ENCODE peak calls at places on chromosomes 11 and 22, in nine cellular contexts. V is mesenchymal stem cell; N is adrenal gland; S is CD8-positive, alpha-beta T cell; R is psoas muscle; W is IMR-90; O is right cardiac atrium; I is upper lobe of left lung; B is small intestine. M is an unnamed sample.

GRCh38 chr11:134838708-134839107 is 426.7 kb upstream of the B3GAT1 start:
- DNase-seq in S (no peak), R (no peak), W (no peak), B (no peak), N (no peak), I (no peak), O (no peak), V (no peak), M (no peak)

GRCh38 chr11:117868815-117869642 is 7.4 kb downstream of the FXYD6 start:
- DNase-seq in R (no peak), V (no peak), W (no peak), I (no peak), S (no peak), O (no peak), N (no peak), B (no peak), M (no peak)

GRCh38 chr22:23179381-23180294 is 671 bp upstream of the BCR start:
- DNase-seq in S (no peak), V (no peak), O (peak; percentile 51), R (peak; percentile 62), W (no peak), I (peak; percentile 44), N (peak; percentile 46), B (no peak), M (peak; percentile 53)

GRCh38 chr22:31425331-31426050 is 26.1 kb downstream of the DRG1 start:
- DNase-seq in N (peak; percentile 58), V (no peak), B (no peak), O (no peak), R (no peak), W (peak; percentile 12), S (no peak), I (no peak), M (no peak)

GRCh38 chr11:20056109-20057054 is 103.9 kb downstream of the DBX1 start:
- DNase-seq in S (no peak), O (no peak), V (no peak), N (no peak), I (no peak), W (no peak), B (no peak), R (peak; percentile 80), M (peak; percentile 23)

GRCh38 chr11:69382131-69383128 is 88.5 kb downstream of the MYEOV start:
- DNase-seq in B (peak; percentile 47), V (no peak), O (peak; percentile 47), I (no peak), W (no peak), R (peak; percentile 64), S (no peak), N (peak; percentile 45), M (no peak)

GRCh38 chr11:72718101-72718501 is 34.1 kb downstream of the ARAP1 start:
- DNase-seq in S (no peak), W (no peak), V (no peak), I (peak; percentile 77), R (peak; percentile 41), O (no peak), N (no peak), B (no peak), M (no peak)

GRCh38 chr22:31177420-31178162 is 17.6 kb downstream of the RNF185 start:
- DNase-seq in B (no peak), I (no peak), V (peak; percentile 69), S (no peak), R (no peak), W (peak; percentile 96), N (no peak), O (no peak), M (no peak)

GRCh38 chr22:39472570-39473556 is 16.1 kb downstream of the MGAT3 start:
- DNase-seq in S (no peak), R (no peak), W (no peak), O (no peak), N (no peak), V (no peak), I (peak; percentile 75), B (peak; percentile 98), M (no peak)

GRCh38 chr11:13440100-13440855 is 22.7 kb downstream of the BTBD10 start:
- DNase-seq in R (peak; percentile 39), I (peak; percentile 37), S (no peak), W (peak; percentile 97), N (peak; percentile 72), O (peak; percentile 22), B (peak; percentile 68), V (peak; percentile 87), M (no peak)

GRCh38 chr11:78181155-78181554 is 7.3 kb downstream of the KCTD21 start:
- DNase-seq in B (no peak), W (peak; percentile 63), I (no peak), S (no peak), N (no peak), V (peak; percentile 68), R (no peak), O (no peak), M (no peak)

GRCh38 chr22:27041745-27042144 is 384.4 kb downstream of the MIAT start:
- DNase-seq in R (no peak), V (no peak), B (no peak), W (no peak), N (no peak), O (peak; percentile 43), S (no peak), I (no peak), M (no peak)

GRCh38 chr11:117796456-117797428 is at the start of gene DSCAML1:
- DNase-seq in S (peak; percentile 11), W (no peak), O (peak; percentile 60), N (no peak), V (no peak), B (no peak), R (no peak), I (no peak), M (peak; percentile 79)

GRCh38 chr11:62125316-62125715 is 1.5 kb downstream of the INCENP start:
- DNase-seq in B (no peak), W (no peak), O (no peak), N (no peak), S (no peak), I (no peak), V (no peak), R (no peak), M (no peak)

GRCh38 chr11:62128835-62129234 is 5.0 kb downstream of the INCENP start:
- DNase-seq in S (no peak), R (no peak), W (no peak), B (no peak), O (no peak), V (no peak), I (no peak), N (no peak), M (no peak)

GRCh38 chr11:62127941-62128770 is 4.3 kb downstream of the INCENP start:
- DNase-seq in B (no peak), I (no peak), N (no peak), O (no peak), V (no peak), R (no peak), S (no peak), W (no peak), M (no peak)

GRCh38 chr11:62125881-62126280 is 2.1 kb downstream of the INCENP start:
- DNase-seq in B (no peak), S (no peak), I (no peak), O (no peak), V (no peak), N (no peak), W (no peak), R (no peak), M (no peak)

DNA sequence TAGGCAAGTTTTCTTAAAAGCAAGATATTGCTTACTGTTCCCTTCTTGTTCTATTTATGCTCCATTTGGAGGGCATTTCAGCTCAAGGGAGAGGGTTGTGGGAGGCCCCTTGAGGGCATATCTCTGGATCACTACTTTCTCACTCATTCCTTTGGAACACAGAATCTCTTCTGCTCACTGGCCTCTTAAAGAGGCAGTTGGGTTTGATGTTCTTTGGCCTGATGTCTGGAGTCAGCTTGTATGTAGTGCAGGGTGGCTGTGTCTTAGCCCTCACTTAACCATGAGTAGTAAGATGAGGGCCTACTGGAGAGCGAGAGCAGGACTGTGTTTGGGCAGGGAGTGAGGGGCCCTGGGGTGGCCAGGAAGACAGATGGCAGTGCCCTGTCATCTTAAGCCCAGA is 3.6 kb downstream of the INCENP start:
- DNase-seq in W (no peak), R (no peak), V (no peak), B (no peak), N (no peak), I (no peak), O (no peak), S (no peak), M (no peak)
- H3K4me3 ChIP-seq in W (no peak overlapping the region), R (no peak overlapping the region), V (no peak overlapping the region), B (no peak overlapping the region), N (no peak overlapping the region), I (no peak overlapping the region), O (no peak overlapping the region), S (no peak overlapping the region), M (no peak overlapping the region)

DNA sequence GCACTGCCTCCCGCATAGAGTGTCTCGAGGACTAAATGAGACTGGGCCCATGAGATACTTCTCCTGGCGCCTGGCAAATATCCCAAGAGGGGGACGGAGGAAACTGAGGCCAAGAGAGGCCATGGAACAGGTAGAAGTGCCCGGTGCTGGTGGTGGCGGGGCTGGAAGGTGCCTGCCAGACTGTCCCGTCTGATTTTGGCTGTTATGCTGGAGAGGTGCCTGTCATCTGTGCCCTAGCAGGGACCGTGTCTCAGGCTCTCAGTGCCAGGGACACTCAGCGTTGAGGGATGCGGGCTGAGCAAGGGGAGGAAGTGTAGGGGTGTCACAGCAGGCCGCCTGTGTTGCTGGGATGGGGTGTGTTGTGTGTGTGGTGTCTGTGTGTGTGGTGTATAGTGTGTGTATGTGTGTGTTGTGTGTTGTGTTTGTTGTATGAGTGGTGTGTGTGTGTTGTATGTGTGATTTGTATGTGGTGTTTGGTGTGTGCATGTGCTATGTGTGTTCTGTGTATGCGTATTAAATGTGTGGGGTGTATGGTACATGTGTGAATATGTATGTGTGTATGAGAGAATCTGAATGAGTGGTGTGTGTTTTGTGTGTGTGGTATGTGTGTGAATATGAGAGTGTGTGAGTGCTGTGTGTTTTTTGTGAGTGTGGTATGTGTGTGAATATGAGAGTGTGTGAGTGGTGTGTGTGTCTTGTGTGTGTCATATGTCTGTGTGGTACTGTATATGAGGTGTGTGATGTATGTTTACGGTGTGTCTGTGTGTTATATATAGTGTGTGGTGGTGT is 21.3 kb upstream of the SHISAL1 start:
- DNase-seq in B (no peak), V (no peak), O (no peak), S (no peak), N (no peak), I (no peak), W (no peak), R (no peak), M (no peak)
- H3K9me3 ChIP-seq in B (no peaks in the 10 kb centered on the region), V (no peaks in the 10 kb centered on the region), O (no peaks in the 10 kb centered on the region), S (no peaks in the 10 kb centered on the region), N (no peaks in the 10 kb centered on the region), I (no peaks in the 10 kb centered on the region), W (no peaks in the 10 kb centered on the region), R (no peaks in the 10 kb centered on the region), M (no peaks in the 10 kb centered on the region)

GRCh38 chr11:66281001-66281400 is 3.0 kb downstream of the CNIH2 start:
- DNase-seq in W (no peak), V (peak; percentile 32), S (no peak), R (no peak), O (no peak), B (no peak), N (no peak), I (no peak), M (no peak)
- H3K27ac ChIP-seq in W (no peak overlapping the region), V (no peak overlapping the region), S (no peak overlapping the region), R (no peak overlapping the region), O (no peak overlapping the region), B (no peak overlapping the region), N (no peak overlapping the region), I (no peak overlapping the region), M (no peak overlapping the region)

GRCh38 chr22:35506259-35506570 is 34.4 kb upstream of the RASD2 start:
- DNase-seq in I (no peak), B (no peak), W (peak; percentile 62), S (no peak), V (peak; percentile 83), N (no peak), R (no peak), O (no peak), M (no peak)
- H3K4me3 ChIP-seq in I (no peak overlapping the region), B (no peak overlapping the region), W (no peak overlapping the region), S (no peak overlapping the region), V (no peak overlapping the region), N (no peak overlapping the region), R (no peak overlapping the region), O (no peak overlapping the region), M (no peak overlapping the region)